ENCODE peak calls at places on chromosome 20, in seven cellular contexts. One of them, this sample, is unnamed.
A peak's percentile ranks its signal among the peaks of the same experiment; 100 is the strongest.

GRCh38 chr20:3748073-3748472 is 15.6 kb downstream of the HSPA12B start:
- DNase-seq in neural progenitor cell: no peak
- DNase-seq in GM12864: no peak
- DNase-seq in EL: no peak
- DNase-seq in GM12865: no peak
- DNase-seq in astrocyte of the cerebellum: no peak
- DNase-seq in T-helper 9 cell: no peak
- DNase-seq in this sample: no peak

GRCh38 chr20:32007787-32008616 is 2.2 kb upstream of the CCM2L start:
- DNase-seq in neural progenitor cell: peak; percentile 16
- DNase-seq in GM12864: no peak
- DNase-seq in EL: peak; percentile 38
- DNase-seq in GM12865: no peak
- DNase-seq in astrocyte of the cerebellum: no peak
- DNase-seq in T-helper 9 cell: no peak
- DNase-seq in this sample: no peak

GRCh38 chr20:9051508-9051907 is 17.4 kb upstream of the PLCB4 start:
- DNase-seq in neural progenitor cell: no peak
- DNase-seq in GM12864: no peak
- DNase-seq in EL: peak; percentile 97
- DNase-seq in GM12865: no peak
- DNase-seq in astrocyte of the cerebellum: peak; percentile 91
- DNase-seq in T-helper 9 cell: no peak
- DNase-seq in this sample: no peak

GRCh38 chr20:62935968-62936585 is 1.9 kb upstream of the GID8 start:
- DNase-seq in neural progenitor cell: peak; percentile 75
- DNase-seq in GM12864: no peak
- DNase-seq in EL: no peak
- DNase-seq in GM12865: no peak
- DNase-seq in astrocyte of the cerebellum: no peak
- DNase-seq in T-helper 9 cell: no peak
- DNase-seq in this sample: no peak

GRCh38 chr20:46799781-46800180 is 90.3 kb downstream of the SLC2A10 start:
- DNase-seq in neural progenitor cell: no peak
- DNase-seq in GM12864: no peak
- DNase-seq in EL: no peak
- DNase-seq in GM12865: no peak
- DNase-seq in astrocyte of the cerebellum: no peak
- DNase-seq in T-helper 9 cell: no peak
- DNase-seq in this sample: no peak

GRCh38 chr20:9506964-9507369 is 7.4 kb upstream of the LAMP5 start:
- DNase-seq in neural progenitor cell: peak; percentile 46
- DNase-seq in GM12864: no peak
- DNase-seq in EL: no peak
- DNase-seq in GM12865: no peak
- DNase-seq in astrocyte of the cerebellum: no peak
- DNase-seq in T-helper 9 cell: no peak
- DNase-seq in this sample: no peak

GRCh38 chr20:39773380-39774000 is 811.3 kb downstream of the DHX35 start:
- DNase-seq in neural progenitor cell: no peak
- DNase-seq in GM12864: no peak
- DNase-seq in EL: peak; percentile 8
- DNase-seq in GM12865: no peak
- DNase-seq in astrocyte of the cerebellum: no peak
- DNase-seq in T-helper 9 cell: no peak
- DNase-seq in this sample: no peak

GRCh38 chr20:2797136-2797983 is 3.1 kb downstream of the CPXM1 start:
- DNase-seq in neural progenitor cell: no peak
- DNase-seq in GM12864: no peak
- DNase-seq in EL: no peak
- DNase-seq in GM12865: no peak
- DNase-seq in astrocyte of the cerebellum: no peak
- DNase-seq in T-helper 9 cell: no peak
- DNase-seq in this sample: no peak

GRCh38 chr20:11379257-11380011 is 538.3 kb upstream of the BTBD3 start:
- DNase-seq in neural progenitor cell: peak; percentile 87
- DNase-seq in GM12864: no peak
- DNase-seq in EL: peak; percentile 39
- DNase-seq in GM12865: peak; percentile 70
- DNase-seq in astrocyte of the cerebellum: no peak
- DNase-seq in T-helper 9 cell: no peak
- DNase-seq in this sample: no peak

GRCh38 chr20:56400001-56400640 is 7.7 kb downstream of the CSTF1 start:
- DNase-seq in neural progenitor cell: peak; percentile 76
- DNase-seq in GM12864: peak; percentile 31
- DNase-seq in EL: peak; percentile 73
- DNase-seq in GM12865: peak; percentile 74
- DNase-seq in astrocyte of the cerebellum: peak; percentile 80
- DNase-seq in T-helper 9 cell: peak; percentile 44
- DNase-seq in this sample: peak; percentile 88

GRCh38 chr20:34720266-34720665 is 16.1 kb downstream of the TP53INP2 start:
- DNase-seq in neural progenitor cell: no peak
- DNase-seq in GM12864: no peak
- DNase-seq in EL: no peak
- DNase-seq in GM12865: peak; percentile 41
- DNase-seq in astrocyte of the cerebellum: no peak
- DNase-seq in T-helper 9 cell: no peak
- DNase-seq in this sample: no peak

GRCh38 chr20:35276408-35276807 is 1.5 kb downstream of the MMP24OS start:
- DNase-seq in neural progenitor cell: no peak
- DNase-seq in GM12864: no peak
- DNase-seq in EL: no peak
- DNase-seq in GM12865: no peak
- DNase-seq in astrocyte of the cerebellum: no peak
- DNase-seq in T-helper 9 cell: no peak
- DNase-seq in this sample: no peak

GRCh38 chr20:37539956-37540455 is 12.3 kb upstream of the BLCAP start:
- DNase-seq in neural progenitor cell: no peak
- DNase-seq in GM12864: no peak
- DNase-seq in EL: no peak
- DNase-seq in GM12865: no peak
- DNase-seq in astrocyte of the cerebellum: no peak
- DNase-seq in T-helper 9 cell: no peak
- DNase-seq in this sample: peak; percentile 50